ENCODE peak calls at places on chromosomes 4 and X, in ten cellular contexts. D is stimulated activated CD4-positive, alpha-beta T cell treated with anti-CD3 and anti-CD28 coated beads, Interleukin-2, amount 100 ng/mL, for 48 hours; F is amniotic epithelial cell; J is body of pancreas; V is activated CD4-positive, alpha-beta T cell treated with anti-CD3 and anti-CD28 coated beads, Interleukin-2, amount 50 U/mL, for 4 hours; A is colonic mucosa; B is ovary; M is substantia nigra; K is T-helper 1 cell; W is NCI-H524 treated with DMSO at 0.1 percent for 48 hours. I is an unnamed sample.

GRCh38 chr4:73434311-73434710 is 1.7 kb upstream of the AFP start:
- DNase-seq in W (no peak), K (no peak), B (no peak), J (no peak), M (no peak), A (no peak), F (peak; percentile 21), V (no peak), D (no peak), I (no peak)

GRCh38 chr4:184262901-184263300 is 45.2 kb upstream of the ENPP6 start:
- DNase-seq in J (no peak), M (no peak), K (no peak), D (no peak), F (peak; percentile 36), V (no peak), B (no peak), W (no peak), A (peak; percentile 4), I (no peak)

GRCh38 chrX:74162199-74162598 is 141.8 kb upstream of the ZCCHC13 start:
- DNase-seq in B (no peak), A (no peak), D (no peak), W (no peak), K (no peak), V (no peak), J (no peak), F (no peak), M (no peak), I (no peak)

GRCh38 chr4:99404595-99405287 is 30.4 kb downstream of the ADH7 start:
- DNase-seq in W (no peak), V (no peak), J (no peak), A (no peak), K (no peak), D (no peak), B (no peak), M (no peak), F (peak; percentile 76), I (no peak)

GRCh38 chr4:26822546-26822945 is 38.1 kb upstream of the STIM2 start:
- DNase-seq in K (no peak), J (no peak), M (no peak), F (no peak), D (no peak), W (no peak), V (no peak), A (no peak), B (no peak), I (no peak)

GRCh38 chrX:11899091-11899490 is 141.1 kb downstream of the MSL3 start:
- DNase-seq in B (no peak), K (no peak), A (no peak), V (no peak), F (peak; percentile 65), D (no peak), J (no peak), W (no peak), M (no peak), I (no peak)

GRCh38 chr4:665751-666435 is 8.2 kb downstream of the ATP5ME start:
- DNase-seq in J (no peak), D (no peak), K (no peak), F (no peak), W (no peak), V (no peak), M (no peak), B (peak; percentile 12), A (no peak), I (no peak)

GRCh38 chrX:32408389-32408788 is 803.0 kb downstream of the DMD start:
- DNase-seq in F (peak; percentile 3), J (no peak), B (no peak), K (peak; percentile 0), V (peak; percentile 0), W (no peak), A (no peak), D (no peak), M (no peak), I (peak; percentile 30)

GRCh38 chr4:40908702-40909362 is 159.1 kb downstream of the NSUN7 start:
- DNase-seq in J (peak; percentile 74), D (peak; percentile 81), K (peak; percentile 34), V (peak; percentile 53), F (peak; percentile 77), B (peak; percentile 67), M (peak; percentile 23), W (no peak), A (peak; percentile 78), I (peak; percentile 75)

GRCh38 chr4:81648576-81649272 is 177.0 kb upstream of the RASGEF1B start:
- DNase-seq in M (no peak), D (no peak), B (no peak), V (peak; percentile 18), F (no peak), J (no peak), W (no peak), A (no peak), K (peak; percentile 2), I (no peak)

GRCh38 chrX:69615779-69616519 is at the start of gene EDA:
- DNase-seq in D (peak; percentile 58), F (peak; percentile 55), A (peak; percentile 77), B (peak; percentile 85), M (peak; percentile 76), W (peak; percentile 69), V (peak; percentile 62), K (peak; percentile 61), J (peak; percentile 88), I (peak; percentile 80)

GRCh38 chrX:78092296-78092695 is 11.8 kb upstream of the PGK1 start:
- DNase-seq in V (no peak), J (no peak), K (no peak), A (no peak), M (no peak), F (peak; percentile 21), D (no peak), B (no peak), W (no peak), I (peak; percentile 38)

GRCh38 chr4:65968873-65969272 is 298.6 kb upstream of the EPHA5 start:
- DNase-seq in J (no peak), M (no peak), V (no peak), F (peak; percentile 60), W (no peak), D (no peak), K (no peak), B (no peak), A (no peak), I (no peak)

I was measured in NCI-H460.